ENCODE peak calls at places on chromosomes 7 and 10, in six cellular contexts. U, G, V, T, H and A are unnamed samples.

GRCh38 chr10:73800560-73801252 is 10.7 kb downstream of the NDST2 start:
- DNase-seq in U (no peak), G (no peak), V (no peak), T (peak; percentile 66), H (peak; percentile 47), A (no peak)

GRCh38 chr7:107473975-107474598 is 4.2 kb downstream of the GPR22 start:
- DNase-seq in U (no peak), G (no peak), V (no peak), T (no peak), H (no peak), A (no peak)

GRCh38 chr10:27611209-27611608 is 107.1 kb downstream of the RAB18 start:
- DNase-seq in U (no peak), G (no peak), V (no peak), T (no peak), H (no peak), A (no peak)

GRCh38 chr7:25727446-25727845 is 424.6 kb upstream of the NFE2L3 start:
- DNase-seq in U (no peak), G (no peak), V (no peak), T (no peak), H (no peak), A (no peak)

GRCh38 chr10:6530966-6531365 is 49.1 kb downstream of the PRKCQ start:
- DNase-seq in U (no peak), G (no peak), V (no peak), T (no peak), H (no peak), A (no peak)

GRCh38 chr10:64484931-64485330 is 963.7 kb downstream of the REEP3 start:
- DNase-seq in U (no peak), G (no peak), V (no peak), T (no peak), H (no peak), A (no peak)

GRCh38 chr10:100508691-100509150 is 10.9 kb downstream of the SEC31B start:
- DNase-seq in U (peak; percentile 44), G (no peak), V (no peak), T (no peak), H (no peak), A (no peak)

GRCh38 chr7:55522268-55522902 is 49.9 kb downstream of the VOPP1 start:
- DNase-seq in U (no peak), G (peak; percentile 62), V (no peak), T (peak; percentile 57), H (no peak), A (no peak)

GRCh38 chr10:17802350-17802749 is 6.8 kb upstream of the MRC1 start:
- DNase-seq in U (no peak), G (no peak), V (no peak), T (no peak), H (no peak), A (no peak)

GRCh38 chr10:115028419-115028818 is 64.7 kb upstream of the ATRNL1 start:
- DNase-seq in U (no peak), G (no peak), V (no peak), T (no peak), H (no peak), A (no peak)

GRCh38 chr7:66740302-66740979 is at the start of gene RABGEF1:
- DNase-seq in U (peak; percentile 96), G (peak; percentile 95), V (peak; percentile 96), T (peak; percentile 100), H (peak; percentile 99), A (peak; percentile 95)

GRCh38 chr10:132710746-132711617 is 75.0 kb downstream of the NKX6-2 start:
- DNase-seq in U (no peak), G (no peak), V (no peak), T (peak; percentile 34), H (peak; percentile 26), A (no peak)